ENCODE peak calls at places on chromosomes 2 and 18, in nine cellular contexts. One of them, this sample, is unnamed.
A peak's percentile ranks its signal among the peaks of the same experiment; 100 is the strongest.

GRCh38 chr2:81324046-81324445 is 1019.5 kb upstream of the LRRTM1 start:
- DNase-seq in activated CD8-positive, alpha-beta memory T cell treated with anti-CD3 and anti-CD28 coated beads for 24 hours: no peak
- DNase-seq in GM13977: no peak
- DNase-seq in CD4-positive, alpha-beta T cell: no peak
- DNase-seq in activated T-helper 2 cell treated with anti-CD3 and anti-CD28 coated beads, Interferon-gamma antibody, Interleukin-2, Interleukin-4, amounts not matched to agents 10 μg/mL and 5 μg/mL and 100 μg/mL, durations not matched to agents 14 hours and 24 hours and 36 hours: no peak
- DNase-seq in ovary: no peak
- DNase-seq in psoas muscle: no peak
- DNase-seq in AG08395: no peak
- DNase-seq in cardiac fibroblast: peak; percentile 10
- DNase-seq in this sample: no peak

GRCh38 chr2:241702155-241702404 is 241 bp downstream of the ING5 start:
- DNase-seq in activated CD8-positive, alpha-beta memory T cell treated with anti-CD3 and anti-CD28 coated beads for 24 hours: peak; percentile 96
- DNase-seq in GM13977: peak; percentile 95
- DNase-seq in CD4-positive, alpha-beta T cell: peak; percentile 70
- DNase-seq in activated T-helper 2 cell treated with anti-CD3 and anti-CD28 coated beads, Interferon-gamma antibody, Interleukin-2, Interleukin-4, amounts not matched to agents 10 μg/mL and 5 μg/mL and 100 μg/mL, durations not matched to agents 14 hours and 24 hours and 36 hours: no peak
- DNase-seq in ovary: no peak
- DNase-seq in psoas muscle: no peak
- DNase-seq in AG08395: no peak
- DNase-seq in cardiac fibroblast: peak; percentile 91
- DNase-seq in this sample: no peak

GRCh38 chr18:21599585-21600525 is 649 bp downstream of the ESCO1 start:
- DNase-seq in activated CD8-positive, alpha-beta memory T cell treated with anti-CD3 and anti-CD28 coated beads for 24 hours: no peak
- DNase-seq in GM13977: peak; percentile 66
- DNase-seq in CD4-positive, alpha-beta T cell: no peak
- DNase-seq in activated T-helper 2 cell treated with anti-CD3 and anti-CD28 coated beads, Interferon-gamma antibody, Interleukin-2, Interleukin-4, amounts not matched to agents 10 μg/mL and 5 μg/mL and 100 μg/mL, durations not matched to agents 14 hours and 24 hours and 36 hours: no peak
- DNase-seq in ovary: no peak
- DNase-seq in psoas muscle: peak; percentile 68
- DNase-seq in AG08395: peak; percentile 52
- DNase-seq in cardiac fibroblast: peak; percentile 10
- DNase-seq in this sample: peak; percentile 1

GRCh38 chr18:29840101-29840500 is 1202.4 kb downstream of the DSC3 start:
- DNase-seq in activated CD8-positive, alpha-beta memory T cell treated with anti-CD3 and anti-CD28 coated beads for 24 hours: no peak
- DNase-seq in GM13977: no peak
- DNase-seq in CD4-positive, alpha-beta T cell: no peak
- DNase-seq in activated T-helper 2 cell treated with anti-CD3 and anti-CD28 coated beads, Interferon-gamma antibody, Interleukin-2, Interleukin-4, amounts not matched to agents 10 μg/mL and 5 μg/mL and 100 μg/mL, durations not matched to agents 14 hours and 24 hours and 36 hours: no peak
- DNase-seq in ovary: no peak
- DNase-seq in psoas muscle: no peak
- DNase-seq in AG08395: no peak
- DNase-seq in cardiac fibroblast: peak; percentile 44
- DNase-seq in this sample: peak; percentile 3

GRCh38 chr18:41396861-41397260 is 558.2 kb upstream of the PIK3C3 start:
- DNase-seq in activated CD8-positive, alpha-beta memory T cell treated with anti-CD3 and anti-CD28 coated beads for 24 hours: no peak
- DNase-seq in GM13977: no peak
- DNase-seq in CD4-positive, alpha-beta T cell: no peak
- DNase-seq in activated T-helper 2 cell treated with anti-CD3 and anti-CD28 coated beads, Interferon-gamma antibody, Interleukin-2, Interleukin-4, amounts not matched to agents 10 μg/mL and 5 μg/mL and 100 μg/mL, durations not matched to agents 14 hours and 24 hours and 36 hours: no peak
- DNase-seq in ovary: no peak
- DNase-seq in psoas muscle: no peak
- DNase-seq in AG08395: no peak
- DNase-seq in cardiac fibroblast: no peak
- DNase-seq in this sample: no peak

GRCh38 chr2:237298323-237299118 is 115.4 kb downstream of the COL6A3 start:
- DNase-seq in activated CD8-positive, alpha-beta memory T cell treated with anti-CD3 and anti-CD28 coated beads for 24 hours: no peak
- DNase-seq in GM13977: no peak
- DNase-seq in CD4-positive, alpha-beta T cell: no peak
- DNase-seq in activated T-helper 2 cell treated with anti-CD3 and anti-CD28 coated beads, Interferon-gamma antibody, Interleukin-2, Interleukin-4, amounts not matched to agents 10 μg/mL and 5 μg/mL and 100 μg/mL, durations not matched to agents 14 hours and 24 hours and 36 hours: no peak
- DNase-seq in ovary: no peak
- DNase-seq in psoas muscle: no peak
- DNase-seq in AG08395: peak; percentile 69
- DNase-seq in cardiac fibroblast: peak; percentile 63
- DNase-seq in this sample: peak; percentile 84

GRCh38 chr2:28447943-28448737 is 47.7 kb upstream of the PLB1 start:
- DNase-seq in activated CD8-positive, alpha-beta memory T cell treated with anti-CD3 and anti-CD28 coated beads for 24 hours: no peak
- DNase-seq in GM13977: no peak
- DNase-seq in CD4-positive, alpha-beta T cell: no peak
- DNase-seq in activated T-helper 2 cell treated with anti-CD3 and anti-CD28 coated beads, Interferon-gamma antibody, Interleukin-2, Interleukin-4, amounts not matched to agents 10 μg/mL and 5 μg/mL and 100 μg/mL, durations not matched to agents 14 hours and 24 hours and 36 hours: no peak
- DNase-seq in ovary: no peak
- DNase-seq in psoas muscle: no peak
- DNase-seq in AG08395: peak; percentile 78
- DNase-seq in cardiac fibroblast: peak; percentile 89
- DNase-seq in this sample: peak; percentile 81

GRCh38 chr2:43885233-43885632 is 46.5 kb downstream of the ABCG8 start:
- DNase-seq in activated CD8-positive, alpha-beta memory T cell treated with anti-CD3 and anti-CD28 coated beads for 24 hours: no peak
- DNase-seq in GM13977: no peak
- DNase-seq in CD4-positive, alpha-beta T cell: no peak
- DNase-seq in activated T-helper 2 cell treated with anti-CD3 and anti-CD28 coated beads, Interferon-gamma antibody, Interleukin-2, Interleukin-4, amounts not matched to agents 10 μg/mL and 5 μg/mL and 100 μg/mL, durations not matched to agents 14 hours and 24 hours and 36 hours: no peak
- DNase-seq in ovary: no peak
- DNase-seq in psoas muscle: no peak
- DNase-seq in AG08395: no peak
- DNase-seq in cardiac fibroblast: no peak
- DNase-seq in this sample: no peak

GRCh38 chr2:38771632-38772031 is 6.4 kb upstream of the GEMIN6 start:
- DNase-seq in activated CD8-positive, alpha-beta memory T cell treated with anti-CD3 and anti-CD28 coated beads for 24 hours: no peak
- DNase-seq in GM13977: no peak
- DNase-seq in CD4-positive, alpha-beta T cell: no peak
- DNase-seq in activated T-helper 2 cell treated with anti-CD3 and anti-CD28 coated beads, Interferon-gamma antibody, Interleukin-2, Interleukin-4, amounts not matched to agents 10 μg/mL and 5 μg/mL and 100 μg/mL, durations not matched to agents 14 hours and 24 hours and 36 hours: no peak
- DNase-seq in ovary: no peak
- DNase-seq in psoas muscle: no peak
- DNase-seq in AG08395: peak; percentile 59
- DNase-seq in cardiac fibroblast: peak; percentile 33
- DNase-seq in this sample: no peak

GRCh38 chr2:86477349-86477748 is 36.2 kb downstream of the KDM3A start:
- DNase-seq in activated CD8-positive, alpha-beta memory T cell treated with anti-CD3 and anti-CD28 coated beads for 24 hours: no peak
- DNase-seq in GM13977: no peak
- DNase-seq in CD4-positive, alpha-beta T cell: no peak
- DNase-seq in activated T-helper 2 cell treated with anti-CD3 and anti-CD28 coated beads, Interferon-gamma antibody, Interleukin-2, Interleukin-4, amounts not matched to agents 10 μg/mL and 5 μg/mL and 100 μg/mL, durations not matched to agents 14 hours and 24 hours and 36 hours: no peak
- DNase-seq in ovary: no peak
- DNase-seq in psoas muscle: no peak
- DNase-seq in AG08395: peak; percentile 37
- DNase-seq in cardiac fibroblast: peak; percentile 54
- DNase-seq in this sample: no peak

GRCh38 chr2:237915576-237915975 is 51.2 kb upstream of the UBE2F start:
- DNase-seq in activated CD8-positive, alpha-beta memory T cell treated with anti-CD3 and anti-CD28 coated beads for 24 hours: no peak
- DNase-seq in GM13977: no peak
- DNase-seq in CD4-positive, alpha-beta T cell: no peak
- DNase-seq in activated T-helper 2 cell treated with anti-CD3 and anti-CD28 coated beads, Interferon-gamma antibody, Interleukin-2, Interleukin-4, amounts not matched to agents 10 μg/mL and 5 μg/mL and 100 μg/mL, durations not matched to agents 14 hours and 24 hours and 36 hours: no peak
- DNase-seq in ovary: no peak
- DNase-seq in psoas muscle: no peak
- DNase-seq in AG08395: no peak
- DNase-seq in cardiac fibroblast: no peak
- DNase-seq in this sample: no peak

GRCh38 chr2:54572636-54573531 is 116.8 kb downstream of the SPTBN1 start:
- DNase-seq in activated CD8-positive, alpha-beta memory T cell treated with anti-CD3 and anti-CD28 coated beads for 24 hours: no peak
- DNase-seq in GM13977: no peak
- DNase-seq in CD4-positive, alpha-beta T cell: no peak
- DNase-seq in activated T-helper 2 cell treated with anti-CD3 and anti-CD28 coated beads, Interferon-gamma antibody, Interleukin-2, Interleukin-4, amounts not matched to agents 10 μg/mL and 5 μg/mL and 100 μg/mL, durations not matched to agents 14 hours and 24 hours and 36 hours: peak; percentile 58
- DNase-seq in ovary: no peak
- DNase-seq in psoas muscle: no peak
- DNase-seq in AG08395: no peak
- DNase-seq in cardiac fibroblast: peak; percentile 25
- DNase-seq in this sample: no peak

GRCh38 chr18:14089781-14090180 is 42.5 kb downstream of the ZNF519 start:
- DNase-seq in activated CD8-positive, alpha-beta memory T cell treated with anti-CD3 and anti-CD28 coated beads for 24 hours: no peak
- DNase-seq in GM13977: no peak
- DNase-seq in CD4-positive, alpha-beta T cell: no peak
- DNase-seq in activated T-helper 2 cell treated with anti-CD3 and anti-CD28 coated beads, Interferon-gamma antibody, Interleukin-2, Interleukin-4, amounts not matched to agents 10 μg/mL and 5 μg/mL and 100 μg/mL, durations not matched to agents 14 hours and 24 hours and 36 hours: no peak
- DNase-seq in ovary: no peak
- DNase-seq in psoas muscle: no peak
- DNase-seq in AG08395: peak; percentile 9
- DNase-seq in cardiac fibroblast: no peak
- DNase-seq in this sample: no peak

GRCh38 chr2:232655392-232655791 is 22.0 kb downstream of the EFHD1 start:
- DNase-seq in activated CD8-positive, alpha-beta memory T cell treated with anti-CD3 and anti-CD28 coated beads for 24 hours: no peak
- DNase-seq in GM13977: no peak
- DNase-seq in CD4-positive, alpha-beta T cell: no peak
- DNase-seq in activated T-helper 2 cell treated with anti-CD3 and anti-CD28 coated beads, Interferon-gamma antibody, Interleukin-2, Interleukin-4, amounts not matched to agents 10 μg/mL and 5 μg/mL and 100 μg/mL, durations not matched to agents 14 hours and 24 hours and 36 hours: no peak
- DNase-seq in ovary: no peak
- DNase-seq in psoas muscle: no peak
- DNase-seq in AG08395: no peak
- DNase-seq in cardiac fibroblast: no peak
- DNase-seq in this sample: no peak

This sample was measured in GM04503.